ENCODE peak calls at places on chromosome 1, in six cellular contexts. C is right lobe of liver, Z is endothelial cell, H is neural crest cell, S is sigmoid colon, F is tibial artery. X is an unnamed sample.

GRCh38 chr1:64755356-64755755 is 10.5 kb downstream of the RAVER2 start:
- DNase-seq in C (no peak), Z (no peak), H (no peak), S (no peak), F (no peak), X (no peak)

GRCh38 chr1:225707824-225708223 is 54.9 kb upstream of the ENAH start:
- DNase-seq in C (no peak), Z (no peak), H (no peak), S (no peak), F (no peak), X (no peak)

GRCh38 chr1:10431065-10431730 is 965 bp downstream of the CENPS start:
- DNase-seq in C (no peak), Z (peak), H (no peak), S (no peak), F (no peak), X (no peak)

GRCh38 chr1:37186246-37186756 is 152.0 kb upstream of the GRIK3 start:
- DNase-seq in C (no peak), Z (no peak), H (no peak), S (no peak), F (no peak), X (no peak)

GRCh38 chr1:197782719-197783328 is 7.5 kb upstream of the DENND1B start:
- DNase-seq in C (no peak), Z (no peak), H (no peak), S (no peak), F (no peak), X (no peak)

GRCh38 chr1:46533179-46533864 is 18.1 kb downstream of the KNCN start:
- DNase-seq in C (no peak), Z (peak), H (peak), S (no peak), F (peak), X (no peak)

GRCh38 chr1:147611587-147611986 is 58.7 kb downstream of the ACP6 start:
- DNase-seq in C (no peak), Z (no peak), H (no peak), S (no peak), F (no peak), X (no peak)

GRCh38 chr1:174153085-174153824 is 6.1 kb upstream of the RABGAP1L start:
- DNase-seq in C (no peak), Z (no peak), H (no peak), S (no peak), F (no peak), X (no peak)

GRCh38 chr1:11697188-11697892 is 5.8 kb downstream of the DRAXIN start:
- DNase-seq in C (no peak), Z (no peak), H (no peak), S (no peak), F (no peak), X (no peak)

GRCh38 chr1:54172614-54173312 is 20.0 kb upstream of the CDCP2 start:
- DNase-seq in C (peak), Z (no peak), H (no peak), S (no peak), F (no peak), X (no peak)

GRCh38 chr1:204345425-204345824 is 14.3 kb downstream of the PLEKHA6 start:
- DNase-seq in C (no peak), Z (no peak), H (no peak), S (no peak), F (no peak), X (no peak)

GRCh38 chr1:3248416-3249141 is 179.6 kb downstream of the PRDM16 start:
- DNase-seq in C (no peak), Z (peak), H (peak), S (no peak), F (no peak), X (no peak)

GRCh38 chr1:231590453-231591198 is 36.0 kb upstream of the DISC1 start:
- DNase-seq in C (peak), Z (peak), H (peak), S (peak), F (no peak), X (peak)

GRCh38 chr1:233289676-233290075 is 5.8 kb downstream of the PCNX2 start:
- DNase-seq in C (no peak), Z (no peak), H (no peak), S (no peak), F (no peak), X (no peak)

GRCh38 chr1:25692560-25692959 is 76.0 kb downstream of the MAN1C1 start:
- DNase-seq in C (no peak), Z (peak), H (peak), S (no peak), F (no peak), X (no peak)
- TF ChIP-seq CTCF in C (peak), Z (peak), H (peak), S (no peak), F (peak), X (peak)

GRCh38 chr1:34126486-34126885 is 38.5 kb downstream of the CSMD2 start:
- DNase-seq in C (no peak), Z (no peak), H (no peak), S (no peak), F (no peak), X (no peak)

GRCh38 chr1:34129630-34130029 is 35.4 kb downstream of the CSMD2 start:
- DNase-seq in C (no peak), Z (no peak), H (no peak), S (no peak), F (no peak), X (no peak)

GRCh38 chr1:34130306-34130705 is 34.7 kb downstream of the CSMD2 start:
- DNase-seq in C (no peak), Z (no peak), H (no peak), S (no peak), F (no peak), X (no peak)

GRCh38 chr1:34127006-34128000 is 37.7 kb downstream of the CSMD2 start:
- DNase-seq in C (no peak), Z (no peak), H (no peak), S (no peak), F (no peak), X (no peak)

GRCh38 chr1:34128186-34128889 is 36.7 kb downstream of the CSMD2 start:
- DNase-seq in C (no peak), Z (no peak), H (no peak), S (no peak), F (no peak), X (no peak)
- TF ChIP-seq CTCF in C (no peak), Z (no peak), H (no peak), S (no peak), F (no peak), X (no peak)

GRCh38 chr1:162854245-162854860 is 6.6 kb downstream of the CCDC190 start:
- DNase-seq in C (peak), Z (peak), H (peak), S (no peak), F (peak), X (peak)
- TF ChIP-seq CTCF in C (peak), Z (peak), H (peak), S (peak), F (peak), X (peak)

DNA sequence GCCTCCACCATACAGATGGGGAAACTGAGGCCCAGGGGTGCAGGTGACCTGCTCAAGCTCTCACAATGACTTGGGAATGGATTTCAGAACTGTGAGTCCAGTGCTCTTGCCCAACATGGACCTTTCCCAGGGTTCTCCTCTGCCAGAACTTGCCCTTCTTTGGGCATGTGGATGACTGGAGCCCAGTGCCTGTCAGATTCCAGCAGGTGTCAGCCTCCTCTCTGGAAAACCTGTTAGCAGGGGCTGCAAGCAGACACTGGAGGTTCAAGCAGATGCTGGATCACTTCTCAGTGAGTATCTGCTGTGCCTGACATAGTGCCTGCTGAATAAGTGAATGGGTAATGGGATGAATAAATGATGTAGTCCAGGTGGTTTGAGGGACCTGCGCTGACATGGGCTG is 314.2 kb upstream of the POU3F1 start:
- DNase-seq in C (no peak), Z (no peak), H (no peak), S (no peak), F (no peak), X (no peak)
- TF ChIP-seq CTCF in C (no peak), Z (no peak), H (no peak), S (no peak), F (no peak), X (no peak)

DNA sequence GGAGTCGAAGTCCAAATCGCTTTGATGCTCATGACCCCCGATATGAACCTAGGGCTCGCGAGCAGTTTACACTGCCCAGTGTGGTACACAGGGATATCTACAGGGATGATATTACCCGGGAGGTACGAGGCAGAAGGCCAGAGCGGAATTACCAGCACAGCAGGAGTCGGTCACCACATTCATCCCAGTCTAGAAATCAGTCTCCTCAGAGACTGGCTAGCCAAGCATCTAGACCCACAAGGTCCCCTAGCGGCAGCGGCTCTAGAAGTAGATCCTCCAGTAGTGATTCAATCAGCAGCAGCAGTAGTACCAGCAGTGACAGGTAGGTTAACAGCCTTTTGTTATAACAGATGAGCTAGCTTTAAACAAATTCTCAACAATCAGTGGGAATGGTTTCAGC is 28.9 kb downstream of the SPEN start:
- DNase-seq in C (no peak), Z (peak), H (no peak), S (no peak), F (no peak), X (no peak)
- TF ChIP-seq CTCF in C (no peak), Z (peak), H (peak), S (no peak), F (peak), X (no peak)

GRCh38 chr1:1324524-1325287 is at the start of the genes CPTP and INTS11:
- DNase-seq in C (peak), Z (peak), H (peak), S (peak), F (peak), X (peak)
- TF ChIP-seq CTCF in C (no peak), Z (no peak), H (no peak), S (no peak), F (no peak), X (no peak)

GRCh38 chr1:15684468-15685283 is 556 bp downstream of the PLEKHM2 start:
- DNase-seq in C (peak), Z (peak), H (peak), S (peak), F (peak), X (peak)
- TF ChIP-seq CTCF in C (no peak), Z (no peak), H (peak), S (peak), F (peak), X (no peak)

GRCh38 chr1:28147264-28148094 is 29.0 kb downstream of the PTAFR start:
- DNase-seq in C (no peak), Z (no peak), H (no peak), S (no peak), F (no peak), X (no peak)
- TF ChIP-seq CTCF in C (no peak), Z (no peak), H (no peak), S (no peak), F (no peak), X (no peak)

GRCh38 chr1:161132410-161133219 is at the start of gene DEDD:
- DNase-seq in C (peak), Z (peak), H (peak), S (peak), F (peak), X (peak)
- TF ChIP-seq CTCF in C (no peak), Z (no peak), H (no peak), S (no peak), F (no peak), X (no peak)